ENCODE peak calls at places on chromosomes 13 and 19, in four cellular contexts. X, F, Z and Q are unnamed samples.

GRCh38 chr19:38728752-38729541 is 15.3 kb downstream of the CAPN12 start:
- ATAC-seq in X (no peak), F (no peak), Z (no peak), Q (no peak)

GRCh38 chr13:47397739-47398138 is 500.9 kb upstream of the HTR2A start:
- ATAC-seq in X (no peak), F (no peak), Z (no peak), Q (no peak)

GRCh38 chr13:23793711-23794110 is 95.5 kb downstream of the MIPEP start:
- ATAC-seq in X (no peak), F (no peak), Z (no peak), Q (no peak)

GRCh38 chr19:30689474-30689873 is 317.3 kb downstream of the ZNF536 start:
- ATAC-seq in X (no peak), F (no peak), Z (no peak), Q (no peak)

GRCh38 chr19:2014731-2015610 is 543 bp downstream of the BTBD2 start:
- ATAC-seq in X (peak), F (peak), Z (peak), Q (peak)

GRCh38 chr19:28444371-28444770 is 768.6 kb downstream of the UQCRFS1 start:
- ATAC-seq in X (no peak), F (no peak), Z (no peak), Q (no peak)

GRCh38 chr19:55080915-55081772 is 5.5 kb downstream of the EPS8L1 start:
- ATAC-seq in X (peak), F (peak), Z (peak), Q (peak)

GRCh38 chr13:99270503-99270902 is 12.3 kb upstream of the GPR18 start:
- ATAC-seq in X (no peak), F (no peak), Z (no peak), Q (peak)

GRCh38 chr19:39194832-39195542 is 1.8 kb upstream of the NCCRP1 start:
- ATAC-seq in X (no peak), F (no peak), Z (no peak), Q (no peak)

GRCh38 chr13:39451860-39452301 is 151.1 kb downstream of the LHFPL6 start:
- ATAC-seq in X (peak), F (no peak), Z (no peak), Q (no peak)

GRCh38 chr13:110187501-110188161 is 119.3 kb downstream of the COL4A1 start:
- ATAC-seq in X (no peak), F (no peak), Z (no peak), Q (no peak)

GRCh38 chr19:3478409-3479176 is 1.7 kb downstream of the SMIM24 start:
- ATAC-seq in X (peak), F (peak), Z (no peak), Q (no peak)

GRCh38 chr13:33184131-33184485 is 101.4 kb downstream of the STARD13 start:
- ATAC-seq in X (no peak), F (no peak), Z (no peak), Q (no peak)

GRCh38 chr13:113843864-113844556 is 19.9 kb downstream of the GAS6 start:
- ATAC-seq in X (no peak), F (no peak), Z (no peak), Q (no peak)

GRCh38 chr19:45821103-45821521 is 6.0 kb upstream of the RSPH6A start:
- ATAC-seq in X (no peak), F (no peak), Z (no peak), Q (no peak)

GRCh38 chr19:18379803-18380747 is 5.9 kb upstream of the GDF15 start:
- ATAC-seq in X (no peak), F (no peak), Z (no peak), Q (no peak)

GRCh38 chr13:73772449-73773186 is 361.6 kb downstream of the KLF12 start:
- ATAC-seq in X (no peak), F (no peak), Z (no peak), Q (no peak)

GRCh38 chr19:14383898-14384669 is 2.8 kb downstream of the ADGRE5 start:
- ATAC-seq in X (peak), F (peak), Z (peak), Q (peak)

GRCh38 chr13:42337808-42338600 is 66.1 kb downstream of the AKAP11 start:
- ATAC-seq in X (no peak), F (no peak), Z (no peak), Q (no peak)

GRCh38 chr19:2235396-2236284 is 489 bp downstream of the PLEKHJ1 start:
- ATAC-seq in X (no peak), F (peak), Z (peak), Q (peak)

GRCh38 chr19:35856546-35857149 is at the start of gene KIRREL2:
- ATAC-seq in X (peak), F (peak), Z (peak), Q (peak)